ENCODE peak calls at places on chromosomes 7 and 10, in eight cellular contexts. One of them, this sample, is unnamed.
A peak's percentile ranks its signal among the peaks of the same experiment; 100 is the strongest.

GRCh38 chr7:107150375-107151073 is 18.3 kb upstream of the HBP1 start:
- DNase-seq in gastrocnemius medialis: peak; percentile 46
- DNase-seq in A673: peak; percentile 67
- DNase-seq in HCT116: peak; percentile 51
- DNase-seq in AG04450: peak; percentile 63
- DNase-seq in fibroblast of pulmonary artery: peak; percentile 88
- DNase-seq in lower lobe of right lung: peak; percentile 67
- DNase-seq in heart right ventricle: peak; percentile 38
- DNase-seq in this sample: peak; percentile 67

GRCh38 chr10:44300666-44301649 is 83.9 kb downstream of the CXCL12 start:
- DNase-seq in heart right ventricle: no peak
- DNase-seq in gastrocnemius medialis: no peak
- DNase-seq in fibroblast of pulmonary artery: peak; percentile 68
- DNase-seq in A673: no peak
- DNase-seq in AG04450: peak; percentile 94
- DNase-seq in HCT116: peak; percentile 47
- DNase-seq in lower lobe of right lung: no peak
- DNase-seq in this sample: peak; percentile 82

GRCh38 chr7:87797798-87798403 is 78.3 kb downstream of the SLC25A40 start:
- DNase-seq in A673: peak; percentile 63
- DNase-seq in gastrocnemius medialis: no peak
- DNase-seq in AG04450: peak; percentile 7
- DNase-seq in lower lobe of right lung: no peak
- DNase-seq in fibroblast of pulmonary artery: peak; percentile 75
- DNase-seq in heart right ventricle: no peak
- DNase-seq in HCT116: peak; percentile 35
- DNase-seq in this sample: peak; percentile 26

GRCh38 chr7:78195281-78195680 is 396.7 kb downstream of the PHTF2 start:
- DNase-seq in lower lobe of right lung: no peak
- DNase-seq in fibroblast of pulmonary artery: peak; percentile 59
- DNase-seq in gastrocnemius medialis: no peak
- DNase-seq in AG04450: no peak
- DNase-seq in A673: no peak
- DNase-seq in heart right ventricle: no peak
- DNase-seq in HCT116: no peak
- DNase-seq in this sample: no peak

GRCh38 chr7:128021361-128021760 is 9.9 kb downstream of the LRRC4 start:
- DNase-seq in fibroblast of pulmonary artery: no peak
- DNase-seq in gastrocnemius medialis: no peak
- DNase-seq in HCT116: peak; percentile 19
- DNase-seq in lower lobe of right lung: no peak
- DNase-seq in heart right ventricle: no peak
- DNase-seq in A673: no peak
- DNase-seq in AG04450: no peak
- DNase-seq in this sample: no peak

GRCh38 chr7:155173905-155174304 is 103.8 kb downstream of the HTR5A start:
- DNase-seq in HCT116: no peak
- DNase-seq in heart right ventricle: no peak
- DNase-seq in A673: no peak
- DNase-seq in gastrocnemius medialis: no peak
- DNase-seq in fibroblast of pulmonary artery: no peak
- DNase-seq in AG04450: no peak
- DNase-seq in lower lobe of right lung: no peak
- DNase-seq in this sample: no peak

GRCh38 chr10:63767512-63767911 is 246.3 kb downstream of the REEP3 start:
- DNase-seq in gastrocnemius medialis: no peak
- DNase-seq in A673: peak; percentile 71
- DNase-seq in lower lobe of right lung: no peak
- DNase-seq in AG04450: no peak
- DNase-seq in heart right ventricle: no peak
- DNase-seq in fibroblast of pulmonary artery: peak; percentile 63
- DNase-seq in HCT116: no peak
- DNase-seq in this sample: no peak

GRCh38 chr10:63703740-63704345 is 182.6 kb downstream of the REEP3 start:
- DNase-seq in fibroblast of pulmonary artery: no peak
- DNase-seq in A673: no peak
- DNase-seq in AG04450: no peak
- DNase-seq in lower lobe of right lung: no peak
- DNase-seq in heart right ventricle: no peak
- DNase-seq in HCT116: no peak
- DNase-seq in gastrocnemius medialis: peak; percentile 30
- DNase-seq in this sample: no peak

GRCh38 chr10:77351386-77351785 is 286.2 kb downstream of the KCNMA1 start:
- DNase-seq in HCT116: no peak
- DNase-seq in gastrocnemius medialis: no peak
- DNase-seq in A673: no peak
- DNase-seq in fibroblast of pulmonary artery: no peak
- DNase-seq in heart right ventricle: no peak
- DNase-seq in lower lobe of right lung: no peak
- DNase-seq in AG04450: peak; percentile 20
- DNase-seq in this sample: no peak

GRCh38 chr7:1902231-1902855 is 232.3 kb downstream of the ELFN1 start:
- DNase-seq in A673: no peak
- DNase-seq in AG04450: no peak
- DNase-seq in heart right ventricle: no peak
- DNase-seq in HCT116: no peak
- DNase-seq in gastrocnemius medialis: no peak
- DNase-seq in lower lobe of right lung: peak; percentile 27
- DNase-seq in fibroblast of pulmonary artery: no peak
- DNase-seq in this sample: no peak

GRCh38 chr7:3896366-3896765 is 595.3 kb downstream of the SDK1 start:
- DNase-seq in lower lobe of right lung: no peak
- DNase-seq in HCT116: no peak
- DNase-seq in gastrocnemius medialis: no peak
- DNase-seq in fibroblast of pulmonary artery: no peak
- DNase-seq in heart right ventricle: no peak
- DNase-seq in AG04450: no peak
- DNase-seq in A673: no peak
- DNase-seq in this sample: no peak

GRCh38 chr7:3895341-3895740 is 594.3 kb downstream of the SDK1 start:
- DNase-seq in A673: no peak
- DNase-seq in gastrocnemius medialis: no peak
- DNase-seq in HCT116: no peak
- DNase-seq in lower lobe of right lung: no peak
- DNase-seq in AG04450: no peak
- DNase-seq in heart right ventricle: no peak
- DNase-seq in fibroblast of pulmonary artery: no peak
- DNase-seq in this sample: no peak

GRCh38 chr7:3893789-3894153 is 592.7 kb downstream of the SDK1 start:
- DNase-seq in AG04450: no peak
- DNase-seq in heart right ventricle: no peak
- DNase-seq in HCT116: no peak
- DNase-seq in fibroblast of pulmonary artery: no peak
- DNase-seq in gastrocnemius medialis: no peak
- DNase-seq in lower lobe of right lung: no peak
- DNase-seq in A673: no peak
- DNase-seq in this sample: no peak

GRCh38 chr7:3897430-3898385 is 596.7 kb downstream of the SDK1 start:
- DNase-seq in heart right ventricle: no peak
- DNase-seq in HCT116: peak; percentile 29
- DNase-seq in lower lobe of right lung: no peak
- DNase-seq in AG04450: peak; percentile 11
- DNase-seq in gastrocnemius medialis: peak; percentile 73
- DNase-seq in A673: peak; percentile 58
- DNase-seq in fibroblast of pulmonary artery: peak; percentile 77
- DNase-seq in this sample: no peak

DNA sequence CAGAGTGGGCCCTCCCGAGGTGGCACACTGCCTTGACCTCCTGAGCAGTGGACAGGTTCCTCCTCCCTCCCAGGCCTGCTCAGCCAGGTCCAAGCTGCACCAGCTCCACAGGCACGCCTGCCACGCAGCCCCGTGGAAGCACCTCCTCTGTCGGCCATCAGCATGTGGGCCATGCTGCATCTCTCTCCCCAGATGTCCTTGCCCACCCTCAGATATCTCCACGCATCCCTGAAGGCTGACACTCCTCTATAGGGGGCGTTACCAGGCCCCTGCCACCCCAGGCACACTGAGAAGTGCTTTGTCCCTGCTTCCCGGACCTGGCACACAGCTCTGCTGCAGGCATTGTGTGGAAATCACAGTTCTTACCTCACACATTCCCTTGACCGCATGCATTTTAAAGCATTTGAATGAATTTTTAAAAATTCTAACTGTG is 598.5 kb downstream of the SDK1 start:
- DNase-seq in A673: no peak
- DNase-seq in gastrocnemius medialis: no peak
- DNase-seq in AG04450: no peak
- DNase-seq in heart right ventricle: no peak
- DNase-seq in fibroblast of pulmonary artery: peak; percentile 23
- DNase-seq in HCT116: no peak
- DNase-seq in lower lobe of right lung: no peak
- DNase-seq in this sample: no peak
- TF ChIP-seq CTCF in A673: no peak
- TF ChIP-seq CTCF in gastrocnemius medialis: no peak
- TF ChIP-seq CTCF in AG04450: no peak
- TF ChIP-seq CTCF in heart right ventricle: no peak
- TF ChIP-seq CTCF in fibroblast of pulmonary artery: no peak
- TF ChIP-seq CTCF in HCT116: no peak
- TF ChIP-seq CTCF in lower lobe of right lung: no peak
- TF ChIP-seq CTCF in this sample: no peak

DNA sequence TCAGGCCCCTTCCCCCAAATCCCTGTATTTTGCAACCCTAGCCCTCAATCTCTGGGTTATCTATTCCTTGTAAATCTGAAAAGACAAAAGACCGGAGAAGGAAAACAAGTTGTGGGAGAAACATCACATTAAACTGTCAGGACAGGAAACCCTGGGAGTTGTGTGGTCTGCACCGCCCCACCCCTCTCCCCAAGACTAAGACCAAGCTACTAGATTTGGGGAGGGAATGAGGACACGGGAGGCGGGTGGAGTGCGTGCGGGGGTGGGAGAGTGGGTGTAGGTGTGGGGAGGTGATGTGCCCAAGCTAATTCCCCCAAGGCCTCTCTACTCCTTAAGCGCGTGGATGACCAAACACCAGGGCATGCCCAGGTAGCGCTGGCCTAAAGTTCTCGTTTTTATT is 1.3 kb downstream of the JCAD start:
- DNase-seq in A673: no peak
- DNase-seq in lower lobe of right lung: no peak
- DNase-seq in AG04450: no peak
- DNase-seq in gastrocnemius medialis: no peak
- DNase-seq in fibroblast of pulmonary artery: no peak
- DNase-seq in heart right ventricle: no peak
- DNase-seq in HCT116: no peak
- DNase-seq in this sample: no peak
- H3K4me3 ChIP-seq in A673: peak overlapping the region; percentile 79
- H3K4me3 ChIP-seq in lower lobe of right lung: peak overlapping the region; percentile 73
- H3K4me3 ChIP-seq in AG04450: peak overlapping the region; percentile 85
- H3K4me3 ChIP-seq in gastrocnemius medialis: peak overlapping the region; percentile 67
- H3K4me3 ChIP-seq in fibroblast of pulmonary artery: peak overlapping the region; percentile 64
- H3K4me3 ChIP-seq in heart right ventricle: peak overlapping the region; percentile 89
- H3K4me3 ChIP-seq in HCT116: peak overlapping the region; percentile 55
- H3K4me3 ChIP-seq in this sample: peak overlapping the region; percentile 60

GRCh38 chr10:102673961-102674511 is 29.8 kb downstream of the TRIM8 start:
- DNase-seq in fibroblast of pulmonary artery: peak; percentile 86
- DNase-seq in A673: peak; percentile 36
- DNase-seq in HCT116: no peak
- DNase-seq in AG04450: no peak
- DNase-seq in lower lobe of right lung: peak; percentile 73
- DNase-seq in heart right ventricle: peak; percentile 71
- DNase-seq in gastrocnemius medialis: peak; percentile 49
- DNase-seq in this sample: peak; percentile 41
- TF ChIP-seq CTCF in fibroblast of pulmonary artery: no peak
- TF ChIP-seq CTCF in A673: no peak
- TF ChIP-seq CTCF in HCT116: no peak
- TF ChIP-seq CTCF in AG04450: no peak
- TF ChIP-seq CTCF in lower lobe of right lung: no peak
- TF ChIP-seq CTCF in heart right ventricle: no peak
- TF ChIP-seq CTCF in gastrocnemius medialis: no peak
- TF ChIP-seq CTCF in this sample: no peak

DNA sequence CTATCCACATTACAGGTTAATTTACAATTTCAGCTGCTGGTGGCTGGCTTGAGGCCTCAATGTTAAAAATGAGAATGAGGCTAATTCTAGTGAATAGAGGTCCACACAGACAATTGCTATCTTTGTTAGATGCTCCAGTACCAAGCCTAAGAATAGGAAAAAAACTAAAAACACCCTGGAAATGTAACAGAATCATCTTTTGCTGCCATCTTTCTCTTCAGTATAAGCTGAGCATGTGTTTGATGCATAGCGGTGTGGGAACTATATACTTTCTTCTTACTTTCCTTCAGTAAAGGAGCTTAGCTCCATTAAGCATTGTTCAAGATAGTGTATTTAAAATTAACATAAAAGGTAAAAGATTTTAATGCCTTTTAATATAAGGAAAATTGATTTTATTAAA is 5.6 kb downstream of the TMEM229A start:
- DNase-seq in HCT116: no peak
- DNase-seq in fibroblast of pulmonary artery: no peak
- DNase-seq in A673: no peak
- DNase-seq in gastrocnemius medialis: no peak
- DNase-seq in AG04450: no peak
- DNase-seq in heart right ventricle: no peak
- DNase-seq in lower lobe of right lung: no peak
- DNase-seq in this sample: no peak
- H3K4me3 ChIP-seq in HCT116: no peak overlapping the region
- H3K4me3 ChIP-seq in fibroblast of pulmonary artery: no peak overlapping the region
- H3K4me3 ChIP-seq in A673: no peak overlapping the region
- H3K4me3 ChIP-seq in gastrocnemius medialis: no peak overlapping the region
- H3K4me3 ChIP-seq in AG04450: no peak overlapping the region
- H3K4me3 ChIP-seq in heart right ventricle: no peak overlapping the region
- H3K4me3 ChIP-seq in lower lobe of right lung: no peak overlapping the region
- H3K4me3 ChIP-seq in this sample: no peak overlapping the region

This sample was measured in HFF-Myc.